ENCODE peak calls at places on chromosomes 13 and 19, in six cellular contexts. P is mucosa of descending colon; S is neural progenitor cell; E is CD8-positive, alpha-beta T cell; N is HL-60; L is OCI-LY7. K is an unnamed sample.

GRCh38 chr19:14116918-14117578 is 514 bp downstream of the PRKACA start:
- DNase-seq in E (peak), N (no peak), P (peak), S (no peak), L (peak), K (no peak)

GRCh38 chr19:23882493-23882892 is 32.2 kb upstream of the ZNF726 start:
- DNase-seq in E (no peak), S (no peak), L (no peak), N (no peak), P (peak), K (no peak)

GRCh38 chr13:33454844-33455256 is 169.3 kb upstream of the STARD13 start:
- DNase-seq in L (no peak), S (no peak), N (no peak), P (no peak), E (no peak), K (no peak)

GRCh38 chr19:33418461-33418860 is 45.0 kb downstream of the CEBPG start:
- DNase-seq in E (no peak), S (no peak), N (no peak), P (no peak), L (no peak), K (no peak)

GRCh38 chr13:98174995-98175394 is 2.1 kb downstream of the RNF113B start:
- DNase-seq in L (no peak), N (no peak), E (no peak), S (no peak), P (no peak), K (no peak)

GRCh38 chr19:1866693-1867358 is 3.4 kb upstream of the KLF16 start:
- DNase-seq in N (no peak), S (no peak), E (no peak), P (no peak), L (no peak), K (no peak)

GRCh38 chr13:33207616-33207964 is 78.0 kb downstream of the STARD13 start:
- DNase-seq in S (no peak), N (no peak), E (no peak), L (no peak), P (no peak), K (no peak)

GRCh38 chr19:6718111-6718740 is 2.2 kb downstream of the C3 start:
- DNase-seq in E (no peak), S (no peak), P (no peak), L (no peak), N (no peak), K (no peak)

GRCh38 chr19:46402725-46403124 is 10.6 kb downstream of the CCDC8 start:
- DNase-seq in S (no peak), P (peak), N (no peak), E (no peak), L (no peak), K (no peak)

GRCh38 chr19:39155114-39155700 is 29.6 kb downstream of the PAK4 start:
- DNase-seq in S (no peak), E (no peak), L (no peak), P (no peak), N (no peak), K (no peak)

GRCh38 chr13:113726961-113727411 is 32.0 kb upstream of the TMEM255B start:
- DNase-seq in P (peak), N (no peak), S (no peak), E (no peak), L (no peak), K (no peak)

GRCh38 chr13:113722921-113723320 is 36.1 kb upstream of the TMEM255B start:
- DNase-seq in L (no peak), E (no peak), N (no peak), P (peak), S (no peak), K (no peak)

GRCh38 chr13:113723400-113724015 is 35.5 kb upstream of the TMEM255B start:
- DNase-seq in L (no peak), P (no peak), E (no peak), N (no peak), S (no peak), K (no peak)

GRCh38 chr13:113724016-113724758 is 34.8 kb upstream of the TMEM255B start:
- DNase-seq in S (no peak), P (no peak), N (no peak), L (no peak), E (no peak), K (no peak)

GRCh38 chr13:113724780-113725315 is 34.2 kb upstream of the TMEM255B start:
- DNase-seq in E (peak), N (no peak), L (peak), P (peak), S (peak), K (no peak)
- H3K4me3 ChIP-seq in E (peak), N (peak), L (no peak), P (no peak), S (peak), K (peak)

GRCh38 chr19:16338470-16339360 is 14.1 kb downstream of the KLF2 start:
- DNase-seq in L (peak), S (no peak), E (peak), P (no peak), N (no peak), K (peak)
- TF ChIP-seq CTCF in L (no peak), S (no peak), E (no peak), P (no peak), N (no peak), K (no peak)

GRCh38 chr19:20077791-20078463 is at the start of gene ZNF90:
- DNase-seq in P (peak), L (peak), E (peak), S (peak), N (peak), K (peak)

GRCh38 chr19:20078696-20079095 is 896 bp downstream of the ZNF90 start:
- DNase-seq in P (peak), L (no peak), E (no peak), S (peak), N (no peak), K (no peak)

DNA sequence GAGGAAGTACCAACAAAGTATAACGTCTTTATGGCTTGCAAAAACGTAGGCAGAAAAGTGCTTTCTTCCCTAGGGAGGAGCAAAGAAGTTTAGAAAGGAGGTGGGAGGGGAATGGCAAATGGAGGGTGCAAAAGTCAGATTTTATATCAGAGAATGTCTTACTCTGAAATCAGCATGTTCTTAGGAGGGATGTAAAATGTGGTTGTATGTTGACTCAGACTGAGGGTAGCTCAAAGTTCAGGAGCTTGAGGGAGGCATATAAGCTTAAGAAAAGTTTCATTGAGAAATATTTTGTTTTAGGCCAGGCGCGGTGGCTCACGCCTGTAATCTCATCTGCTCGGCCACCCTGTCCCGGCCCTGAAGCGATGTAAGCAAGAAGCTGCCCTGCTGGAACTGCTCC is 1.7 kb downstream of the ZNF90 start:
- DNase-seq in P (peak), N (no peak), L (no peak), S (peak), E (no peak), K (no peak)
- H3K4me3 ChIP-seq in P (no peak), N (no peak), L (peak), S (peak), E (no peak), K (peak)

GRCh38 chr13:29266261-29266660 is 329.2 kb downstream of the SLC7A1 start:
- DNase-seq in L (no peak), N (no peak), S (no peak), E (no peak), P (no peak), K (no peak)
- TF ChIP-seq CTCF in L (no peak), N (no peak), S (peak), E (no peak), P (no peak), K (no peak)

GRCh38 chr19:41324921-41325639 is 15.1 kb downstream of the CCDC97 start:
- DNase-seq in P (peak), S (peak), L (no peak), N (no peak), E (peak), K (peak)
- H3K4me3 ChIP-seq in P (no peak), S (peak), L (no peak), N (no peak), E (no peak), K (peak)

K was measured in coronary artery.